ENCODE peak calls at places on chromosomes 3 and 15, in eight cellular contexts. One of them, this sample, is unnamed.

GRCh38 chr3:197030379-197031314 is 1.0 kb upstream of the MELTF start:
- DNase-seq in AG10803: no peak
- DNase-seq in GM10248: no peak
- DNase-seq in MCF 10A: no peak
- DNase-seq in PC-9: no peak
- DNase-seq in heart left ventricle: peak
- DNase-seq in colonic mucosa: peak
- DNase-seq in WTC11: no peak
- DNase-seq in this sample: no peak

GRCh38 chr3:125160911-125161371 is 51.6 kb downstream of the SLC12A8 start:
- DNase-seq in PC-9: no peak
- DNase-seq in colonic mucosa: no peak
- DNase-seq in WTC11: no peak
- DNase-seq in AG10803: peak
- DNase-seq in MCF 10A: no peak
- DNase-seq in GM10248: no peak
- DNase-seq in heart left ventricle: no peak
- DNase-seq in this sample: no peak

GRCh38 chr3:171566803-171567422 is 106.7 kb upstream of the TNIK start:
- DNase-seq in colonic mucosa: no peak
- DNase-seq in WTC11: no peak
- DNase-seq in GM10248: peak
- DNase-seq in AG10803: peak
- DNase-seq in MCF 10A: peak
- DNase-seq in PC-9: peak
- DNase-seq in heart left ventricle: no peak
- DNase-seq in this sample: no peak

GRCh38 chr15:89395996-89396395 is 61.4 kb upstream of the POLG start:
- DNase-seq in GM10248: no peak
- DNase-seq in heart left ventricle: no peak
- DNase-seq in PC-9: peak
- DNase-seq in AG10803: peak
- DNase-seq in WTC11: no peak
- DNase-seq in MCF 10A: peak
- DNase-seq in colonic mucosa: no peak
- DNase-seq in this sample: peak

GRCh38 chr3:13224967-13225366 is 151.7 kb upstream of the IQSEC1 start:
- DNase-seq in AG10803: no peak
- DNase-seq in heart left ventricle: no peak
- DNase-seq in MCF 10A: no peak
- DNase-seq in PC-9: no peak
- DNase-seq in GM10248: no peak
- DNase-seq in WTC11: no peak
- DNase-seq in colonic mucosa: no peak
- DNase-seq in this sample: no peak

GRCh38 chr15:77546050-77546501 is 86.6 kb downstream of the LINGO1 start:
- DNase-seq in colonic mucosa: no peak
- DNase-seq in GM10248: no peak
- DNase-seq in MCF 10A: peak
- DNase-seq in AG10803: peak
- DNase-seq in heart left ventricle: no peak
- DNase-seq in WTC11: no peak
- DNase-seq in PC-9: peak
- DNase-seq in this sample: no peak

GRCh38 chr15:74863239-74864056 is 9.7 kb downstream of the SCAMP2 start:
- DNase-seq in GM10248: no peak
- DNase-seq in WTC11: no peak
- DNase-seq in MCF 10A: peak
- DNase-seq in heart left ventricle: no peak
- DNase-seq in colonic mucosa: no peak
- DNase-seq in PC-9: no peak
- DNase-seq in AG10803: peak
- DNase-seq in this sample: no peak

GRCh38 chr3:98778852-98779379 is 15.8 kb downstream of the ST3GAL6 start:
- DNase-seq in heart left ventricle: no peak
- DNase-seq in GM10248: no peak
- DNase-seq in WTC11: no peak
- DNase-seq in PC-9: no peak
- DNase-seq in MCF 10A: peak
- DNase-seq in colonic mucosa: no peak
- DNase-seq in AG10803: peak
- DNase-seq in this sample: peak

GRCh38 chr3:138834359-138835176 is at the start of gene PIK3CB:
- DNase-seq in MCF 10A: peak
- DNase-seq in GM10248: peak
- DNase-seq in AG10803: peak
- DNase-seq in heart left ventricle: peak
- DNase-seq in colonic mucosa: peak
- DNase-seq in PC-9: peak
- DNase-seq in WTC11: peak
- DNase-seq in this sample: peak

GRCh38 chr15:73756947-73757513 is 3.9 kb upstream of the INSYN1 start:
- DNase-seq in WTC11: no peak
- DNase-seq in AG10803: no peak
- DNase-seq in heart left ventricle: no peak
- DNase-seq in GM10248: no peak
- DNase-seq in colonic mucosa: no peak
- DNase-seq in MCF 10A: no peak
- DNase-seq in PC-9: no peak
- DNase-seq in this sample: no peak

GRCh38 chr15:75966073-75966472 is 46.2 kb downstream of the NRG4 start:
- DNase-seq in heart left ventricle: no peak
- DNase-seq in GM10248: no peak
- DNase-seq in AG10803: peak
- DNase-seq in PC-9: peak
- DNase-seq in MCF 10A: peak
- DNase-seq in WTC11: no peak
- DNase-seq in colonic mucosa: no peak
- DNase-seq in this sample: no peak

GRCh38 chr15:96327155-96327741 is 3.3 kb upstream of the NR2F2 start:
- DNase-seq in AG10803: peak
- DNase-seq in WTC11: no peak
- DNase-seq in colonic mucosa: peak
- DNase-seq in GM10248: no peak
- DNase-seq in heart left ventricle: no peak
- DNase-seq in MCF 10A: peak
- DNase-seq in PC-9: peak
- DNase-seq in this sample: no peak

GRCh38 chr3:182978387-182978786 is 2.0 kb downstream of the DCUN1D1 start:
- DNase-seq in WTC11: no peak
- DNase-seq in colonic mucosa: no peak
- DNase-seq in MCF 10A: no peak
- DNase-seq in PC-9: no peak
- DNase-seq in GM10248: no peak
- DNase-seq in heart left ventricle: no peak
- DNase-seq in AG10803: no peak
- DNase-seq in this sample: no peak

GRCh38 chr3:102441832-102442231 is 7.0 kb downstream of the ZPLD1 start:
- DNase-seq in WTC11: no peak
- DNase-seq in PC-9: no peak
- DNase-seq in AG10803: peak
- DNase-seq in MCF 10A: no peak
- DNase-seq in GM10248: no peak
- DNase-seq in heart left ventricle: no peak
- DNase-seq in colonic mucosa: no peak
- DNase-seq in this sample: no peak

GRCh38 chr3:28328188-28329151 is 20.1 kb upstream of the ZCWPW2 start:
- DNase-seq in WTC11: no peak
- DNase-seq in MCF 10A: peak
- DNase-seq in heart left ventricle: no peak
- DNase-seq in GM10248: no peak
- DNase-seq in colonic mucosa: no peak
- DNase-seq in PC-9: no peak
- DNase-seq in AG10803: peak
- DNase-seq in this sample: no peak

GRCh38 chr3:187922704-187923393 is 177.6 kb upstream of the BCL6 start:
- DNase-seq in MCF 10A: no peak
- DNase-seq in AG10803: peak
- DNase-seq in heart left ventricle: no peak
- DNase-seq in WTC11: no peak
- DNase-seq in PC-9: peak
- DNase-seq in colonic mucosa: no peak
- DNase-seq in GM10248: no peak
- DNase-seq in this sample: no peak

GRCh38 chr3:67791620-67792019 is 137.2 kb upstream of the SUCLG2 start:
- DNase-seq in PC-9: no peak
- DNase-seq in heart left ventricle: no peak
- DNase-seq in AG10803: no peak
- DNase-seq in GM10248: no peak
- DNase-seq in MCF 10A: no peak
- DNase-seq in WTC11: no peak
- DNase-seq in colonic mucosa: no peak
- DNase-seq in this sample: no peak

GRCh38 chr3:67788396-67788795 is 134.0 kb upstream of the SUCLG2 start:
- DNase-seq in GM10248: no peak
- DNase-seq in MCF 10A: no peak
- DNase-seq in AG10803: no peak
- DNase-seq in PC-9: no peak
- DNase-seq in heart left ventricle: no peak
- DNase-seq in colonic mucosa: no peak
- DNase-seq in WTC11: no peak
- DNase-seq in this sample: no peak

DNA sequence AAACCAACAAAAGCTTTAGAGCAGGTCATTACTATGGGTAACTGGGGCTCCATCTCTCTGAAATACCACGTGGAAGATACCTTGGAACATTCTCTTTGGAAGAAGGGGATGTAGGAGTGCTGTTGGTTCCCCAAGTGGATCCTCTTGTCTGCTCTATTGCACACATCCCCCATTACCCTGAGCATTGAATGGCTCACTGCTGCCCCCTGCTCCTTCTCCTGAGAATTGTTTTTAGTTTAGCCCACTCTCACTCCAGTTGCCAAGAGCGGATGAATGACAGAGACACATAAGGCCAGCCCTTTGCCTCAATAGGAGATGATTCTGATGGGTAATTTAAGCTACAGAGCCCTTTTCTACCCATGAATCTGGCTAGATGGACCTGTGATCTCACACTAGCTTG is 135.6 kb upstream of the SUCLG2 start:
- DNase-seq in GM10248: peak
- DNase-seq in colonic mucosa: peak
- DNase-seq in WTC11: peak
- DNase-seq in PC-9: no peak
- DNase-seq in heart left ventricle: no peak
- DNase-seq in AG10803: peak
- DNase-seq in MCF 10A: peak
- DNase-seq in this sample: no peak
- TF ChIP-seq CTCF in GM10248: peak
- TF ChIP-seq CTCF in colonic mucosa: peak
- TF ChIP-seq CTCF in WTC11: peak
- TF ChIP-seq CTCF in PC-9: peak
- TF ChIP-seq CTCF in heart left ventricle: peak
- TF ChIP-seq CTCF in AG10803: peak
- TF ChIP-seq CTCF in MCF 10A: peak
- TF ChIP-seq CTCF in this sample: peak

GRCh38 chr3:170021083-170021482 is 16.7 kb upstream of the GPR160 start:
- DNase-seq in AG10803: no peak
- DNase-seq in colonic mucosa: no peak
- DNase-seq in heart left ventricle: no peak
- DNase-seq in WTC11: no peak
- DNase-seq in MCF 10A: no peak
- DNase-seq in PC-9: no peak
- DNase-seq in GM10248: no peak
- DNase-seq in this sample: no peak
- TF ChIP-seq CTCF in AG10803: no peak
- TF ChIP-seq CTCF in colonic mucosa: no peak
- TF ChIP-seq CTCF in heart left ventricle: peak
- TF ChIP-seq CTCF in WTC11: no peak
- TF ChIP-seq CTCF in MCF 10A: no peak
- TF ChIP-seq CTCF in PC-9: peak
- TF ChIP-seq CTCF in GM10248: peak
- TF ChIP-seq CTCF in this sample: no peak

GRCh38 chr3:88057650-88058321 is 1.0 kb downstream of the CGGBP1 start:
- DNase-seq in WTC11: no peak
- DNase-seq in AG10803: peak
- DNase-seq in colonic mucosa: no peak
- DNase-seq in heart left ventricle: no peak
- DNase-seq in PC-9: no peak
- DNase-seq in GM10248: no peak
- DNase-seq in MCF 10A: peak
- DNase-seq in this sample: no peak
- TF ChIP-seq CTCF in WTC11: no peak
- TF ChIP-seq CTCF in AG10803: peak
- TF ChIP-seq CTCF in colonic mucosa: no peak
- TF ChIP-seq CTCF in heart left ventricle: peak
- TF ChIP-seq CTCF in PC-9: no peak
- TF ChIP-seq CTCF in GM10248: peak
- TF ChIP-seq CTCF in MCF 10A: no peak
- TF ChIP-seq CTCF in this sample: no peak

DNA sequence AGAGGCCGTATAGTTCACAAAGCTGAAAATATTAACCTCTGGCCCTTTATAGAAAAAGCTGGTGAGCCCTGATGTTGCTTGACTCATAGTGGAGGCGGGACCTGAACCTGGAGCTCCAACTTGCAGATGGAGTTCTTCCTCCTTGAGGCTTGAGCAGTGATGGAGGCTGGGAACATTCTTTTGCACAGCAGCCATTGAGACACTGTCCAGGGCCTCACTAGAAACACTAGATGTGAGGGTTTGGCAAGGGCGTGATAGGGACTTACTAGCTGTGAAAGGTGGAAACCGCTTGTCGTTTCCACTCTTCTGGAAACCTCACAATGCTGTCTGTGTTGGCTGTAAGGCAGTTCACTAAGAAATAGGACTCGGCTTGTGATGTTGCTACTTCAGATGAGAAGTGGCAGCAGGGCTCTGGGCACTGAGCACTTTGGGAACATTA is 12.5 kb downstream of the SMAD6 start:
- DNase-seq in GM10248: no peak
- DNase-seq in PC-9: no peak
- DNase-seq in AG10803: peak
- DNase-seq in MCF 10A: no peak
- DNase-seq in WTC11: no peak
- DNase-seq in colonic mucosa: no peak
- DNase-seq in heart left ventricle: no peak
- DNase-seq in this sample: no peak
- TF ChIP-seq CTCF in GM10248: no peak
- TF ChIP-seq CTCF in PC-9: no peak
- TF ChIP-seq CTCF in AG10803: no peak
- TF ChIP-seq CTCF in MCF 10A: no peak
- TF ChIP-seq CTCF in WTC11: no peak
- TF ChIP-seq CTCF in colonic mucosa: no peak
- TF ChIP-seq CTCF in heart left ventricle: no peak
- TF ChIP-seq CTCF in this sample: no peak

DNA sequence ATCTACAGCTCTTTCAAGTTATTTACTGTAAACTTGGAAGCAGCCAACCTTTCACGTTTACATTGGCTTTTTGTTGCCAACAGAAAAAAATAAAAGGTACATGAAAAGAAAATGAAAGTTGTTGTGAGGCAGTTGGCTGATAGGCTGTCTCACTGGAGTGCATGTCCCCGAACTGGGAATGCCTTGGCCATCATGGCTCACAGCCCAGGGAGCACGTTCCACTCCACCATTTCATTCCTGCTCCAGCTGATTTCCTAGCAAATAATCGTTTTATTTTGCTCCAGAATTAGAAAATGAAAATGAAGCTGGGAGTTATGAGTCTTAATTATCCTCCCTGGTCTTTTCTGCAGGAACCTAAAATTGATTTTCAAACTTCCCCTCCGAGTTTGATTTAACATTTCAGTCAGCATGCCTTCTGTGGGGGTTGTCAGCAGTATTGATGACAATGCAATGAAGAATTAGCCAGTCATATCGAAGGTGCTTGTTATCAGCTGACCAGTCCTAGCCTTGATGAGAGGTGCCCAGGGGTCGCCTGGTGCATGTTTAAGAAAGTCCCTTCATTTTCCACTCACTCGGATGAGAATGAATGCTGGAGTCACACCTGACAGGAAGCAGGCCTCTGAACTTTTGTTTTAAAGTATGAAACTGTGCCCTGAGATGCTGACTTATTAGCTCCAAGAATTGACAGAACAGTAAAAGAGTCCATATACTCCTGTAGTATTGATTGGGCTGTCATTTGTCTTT is 293.7 kb upstream of the TRIM42 start:
- DNase-seq in AG10803: no peak
- DNase-seq in MCF 10A: no peak
- DNase-seq in WTC11: no peak
- DNase-seq in colonic mucosa: no peak
- DNase-seq in GM10248: no peak
- DNase-seq in heart left ventricle: no peak
- DNase-seq in PC-9: no peak
- DNase-seq in this sample: no peak
- TF ChIP-seq CTCF in AG10803: no peak
- TF ChIP-seq CTCF in MCF 10A: no peak
- TF ChIP-seq CTCF in WTC11: no peak
- TF ChIP-seq CTCF in colonic mucosa: no peak
- TF ChIP-seq CTCF in GM10248: no peak
- TF ChIP-seq CTCF in heart left ventricle: no peak
- TF ChIP-seq CTCF in PC-9: no peak
- TF ChIP-seq CTCF in this sample: no peak